ENCODE peak calls at places on chromosome 10, in six cellular contexts. F is body of pancreas, T is GM12892, G is transverse colon, Q is A549, A is tibial nerve. K is an unnamed sample.

GRCh38 chr10:3229815-3230214 is 57.2 kb upstream of the PITRM1 start:
- DNase-seq in T (no peak), F (no peak), Q (no peak), A (no peak), G (no peak), K (no peak)

GRCh38 chr10:66176772-66177171 is 749.1 kb upstream of the LRRTM3 start:
- DNase-seq in A (no peak), F (no peak), Q (no peak), G (no peak), T (no peak), K (no peak)

GRCh38 chr10:33331020-33331557 is 3.4 kb downstream of the NRP1 start:
- DNase-seq in G (no peak), T (no peak), Q (no peak), F (no peak), A (no peak), K (no peak)

GRCh38 chr10:33084388-33084896 is 126.4 kb upstream of the ITGB1 start:
- DNase-seq in G (no peak), T (no peak), Q (no peak), F (no peak), A (no peak), K (no peak)

GRCh38 chr10:78805176-78805575 is 263.6 kb upstream of the ZMIZ1 start:
- DNase-seq in T (no peak), A (peak), Q (no peak), F (peak), G (peak), K (peak)

GRCh38 chr10:29646238-29646902 is 11.6 kb upstream of the SVIL start:
- DNase-seq in Q (no peak), T (no peak), G (no peak), A (no peak), F (no peak), K (peak)

GRCh38 chr10:99888623-99889022 is 106.2 kb downstream of the ABCC2 start:
- DNase-seq in T (no peak), F (no peak), G (no peak), Q (no peak), A (no peak), K (peak)

GRCh38 chr10:3339531-3339950 is 167.0 kb upstream of the PITRM1 start:
- DNase-seq in A (no peak), F (no peak), Q (no peak), G (no peak), T (no peak), K (no peak)

GRCh38 chr10:111158601-111159000 is 81.8 kb downstream of the ADRA2A start:
- DNase-seq in T (no peak), F (no peak), G (no peak), Q (no peak), A (no peak), K (no peak)

GRCh38 chr10:102384606-102385429 is 10.7 kb upstream of the NFKB2 start:
- DNase-seq in F (peak), G (no peak), A (no peak), Q (no peak), T (no peak), K (no peak)

GRCh38 chr10:98331888-98332287 is 63.9 kb upstream of the LOXL4 start:
- DNase-seq in F (no peak), A (no peak), T (no peak), Q (no peak), G (no peak), K (no peak)

GRCh38 chr10:64369885-64370773 is 848.9 kb downstream of the REEP3 start:
- DNase-seq in Q (no peak), A (no peak), T (no peak), G (no peak), F (no peak), K (no peak)

DNA sequence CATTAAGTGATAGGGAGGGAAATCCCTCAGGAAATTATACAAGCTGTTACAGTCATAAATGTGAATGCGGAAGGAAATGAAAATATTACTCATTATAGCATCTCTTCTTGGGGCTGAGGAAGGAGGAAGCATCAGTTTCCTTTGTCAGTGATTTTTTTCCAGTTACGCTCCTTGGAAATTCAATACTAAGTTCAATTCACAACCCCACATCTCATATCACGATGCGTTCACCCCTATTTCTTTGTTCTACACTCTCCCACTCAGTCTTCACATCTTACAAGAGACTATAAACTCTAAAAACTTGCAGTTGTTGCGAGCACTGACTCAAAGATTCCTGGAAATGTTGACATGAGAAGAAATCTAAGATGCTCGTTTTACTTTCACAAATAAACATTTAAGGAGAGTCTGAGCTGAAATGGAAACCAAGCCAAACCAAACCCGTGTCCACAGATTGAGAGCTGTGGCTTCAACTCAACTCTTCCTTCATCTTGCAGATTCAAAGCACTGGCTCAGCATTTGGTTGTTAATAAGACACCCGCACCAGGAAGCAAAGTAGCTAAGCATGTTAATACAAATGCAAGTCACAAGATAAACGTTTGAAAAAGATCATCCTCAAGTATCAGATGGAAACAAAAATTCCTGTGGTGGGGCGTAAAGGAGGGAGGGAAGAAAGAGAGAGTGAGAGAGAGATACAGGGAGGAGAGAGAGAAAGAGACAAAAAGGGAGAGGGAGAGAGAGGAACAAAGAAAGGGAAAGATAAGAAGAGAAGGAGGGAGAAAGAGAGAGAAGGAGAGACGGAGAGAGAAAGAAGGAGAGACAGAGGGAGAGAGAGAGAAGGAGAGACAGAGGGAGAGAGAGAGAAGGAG is 150.0 kb upstream of the RSU1 start:
- DNase-seq in G (no peak), T (no peak), F (no peak), A (no peak), Q (no peak), K (no peak)
- TF ChIP-seq POLR2A in G (no peak), T (no peak), F (no peak), A (no peak), Q (no peak), K (no peak)

GRCh38 chr10:119206603-119207366 is 586 bp upstream of the GRK5 start:
- DNase-seq in F (peak), A (peak), Q (peak), T (peak), G (peak), K (peak)
- TF ChIP-seq POLR2A in F (peak), A (no peak), Q (peak), T (no peak), G (peak), K (no peak)

GRCh38 chr10:14353291-14353913 is 22.7 kb upstream of the FRMD4A start:
- DNase-seq in F (peak), G (no peak), T (no peak), Q (no peak), A (no peak), K (peak)
- TF ChIP-seq POLR2A in F (no peak), G (no peak), T (no peak), Q (no peak), A (no peak), K (no peak)

GRCh38 chr10:124917168-124917938 is 24.6 kb upstream of the ZRANB1 start:
- DNase-seq in F (peak), T (peak), Q (peak), A (no peak), G (peak), K (peak)

GRCh38 chr10:124916585-124917167 is 25.2 kb upstream of the ZRANB1 start:
- DNase-seq in G (peak), A (peak), Q (peak), F (peak), T (peak), K (peak)

GRCh38 chr10:124918906-124919305 is 23.0 kb upstream of the ZRANB1 start:
- DNase-seq in A (no peak), G (no peak), T (no peak), Q (no peak), F (no peak), K (no peak)

GRCh38 chr10:124916098-124916584 is 25.8 kb upstream of the ZRANB1 start:
- DNase-seq in A (no peak), Q (peak), F (peak), G (no peak), T (no peak), K (no peak)

DNA sequence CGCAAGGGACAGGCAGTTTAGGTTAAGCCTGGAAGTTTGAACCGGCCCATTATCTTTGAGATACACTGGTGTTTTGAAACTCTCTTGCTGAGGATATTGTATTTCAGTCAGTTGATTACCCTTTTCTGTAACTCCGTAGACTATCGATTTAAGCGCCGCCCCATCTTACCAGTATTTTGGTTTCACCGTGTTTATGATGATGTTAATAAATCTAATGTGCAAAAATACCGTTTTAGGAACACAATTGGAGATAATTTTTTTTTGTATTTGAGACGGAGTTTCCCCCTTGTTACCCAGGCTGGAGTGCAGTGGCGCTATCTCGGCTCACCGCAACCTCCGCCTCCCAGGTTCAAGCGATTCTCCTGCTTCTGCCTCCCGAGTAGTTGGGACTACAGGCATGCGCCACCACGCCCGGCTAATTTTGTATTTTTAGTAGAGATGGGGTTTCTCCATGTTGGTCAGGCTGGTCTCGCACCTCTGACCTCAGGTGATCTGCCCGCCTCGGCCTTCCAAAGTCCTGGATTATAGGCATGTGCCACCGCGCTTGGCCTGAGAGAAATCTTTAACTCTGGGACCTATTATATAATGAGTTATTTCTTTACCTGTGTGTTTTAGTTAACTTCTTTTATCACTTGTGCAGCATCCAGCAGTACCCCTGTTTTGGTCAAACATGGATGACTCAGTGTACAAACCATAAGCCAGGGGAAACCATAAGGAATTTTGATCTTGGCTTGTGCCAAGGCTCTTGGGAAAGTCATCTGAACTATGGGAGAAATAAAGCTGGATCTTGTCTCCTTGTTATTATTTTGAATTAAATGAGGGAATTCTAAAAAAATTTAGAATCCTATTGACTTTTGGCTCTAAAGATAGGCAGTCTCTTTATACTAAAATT is 23.7 kb upstream of the ZRANB1 start:
- DNase-seq in T (no peak), F (no peak), G (no peak), A (no peak), Q (no peak), K (no peak)
- TF ChIP-seq POLR2A in T (no peak), F (no peak), G (peak), A (no peak), Q (no peak), K (no peak)